ENCODE peak calls at places on chromosomes 2 and 18, in eight cellular contexts. R is prostate gland; X is progenitor cell of endocrine pancreas; B is CD4-positive, alpha-beta T cell; D is heart right ventricle; Q is neural progenitor cell; L is cardiac fibroblast; M is adrenal gland. V is an unnamed sample.

GRCh38 chr2:241067501-241068135 is 34.5 kb downstream of the MTERF4 start:
- DNase-seq in R (no peak), X (no peak), B (no peak), D (no peak), Q (no peak), L (no peak), M (no peak), V (no peak)

GRCh38 chr18:46755315-46756171 is 1.3 kb downstream of the ST8SIA5 start:
- DNase-seq in R (no peak), X (no peak), B (no peak), D (no peak), Q (peak), L (no peak), M (no peak), V (no peak)

GRCh38 chr2:160576054-160576499 is 82.5 kb upstream of the RBMS1 start:
- DNase-seq in R (peak), X (no peak), B (no peak), D (no peak), Q (no peak), L (peak), M (no peak), V (no peak)

GRCh38 chr2:36967236-36967876 is 1.0 kb upstream of the STRN start:
- DNase-seq in R (peak), X (no peak), B (no peak), D (no peak), Q (no peak), L (no peak), M (no peak), V (no peak)

GRCh38 chr2:71067567-71068217 is 756 bp upstream of the NAGK start:
- DNase-seq in R (no peak), X (no peak), B (no peak), D (peak), Q (no peak), L (no peak), M (no peak), V (no peak)

GRCh38 chr18:47870605-47871004 is 59.9 kb downstream of the SMAD2 start:
- DNase-seq in R (no peak), X (no peak), B (no peak), D (no peak), Q (no peak), L (peak), M (no peak), V (no peak)

GRCh38 chr2:30366199-30366691 is 80.8 kb upstream of the LCLAT1 start:
- DNase-seq in R (no peak), X (no peak), B (no peak), D (no peak), Q (no peak), L (peak), M (no peak), V (no peak)

GRCh38 chr2:11658623-11659475 is 11.1 kb downstream of the NTSR2 start:
- DNase-seq in R (no peak), X (no peak), B (no peak), D (no peak), Q (no peak), L (no peak), M (no peak), V (no peak)

GRCh38 chr2:17520761-17521160 is 2.5 kb upstream of the RAD51AP2 start:
- DNase-seq in R (no peak), X (no peak), B (no peak), D (no peak), Q (no peak), L (no peak), M (no peak), V (no peak)

GRCh38 chr18:13892098-13892497 is 23.2 kb downstream of the MC2R start:
- DNase-seq in R (no peak), X (no peak), B (no peak), D (no peak), Q (no peak), L (no peak), M (no peak), V (no peak)

GRCh38 chr2:241984271-241984655 is 114.7 kb downstream of the RTP5 start:
- DNase-seq in R (no peak), X (no peak), B (no peak), D (no peak), Q (no peak), L (no peak), M (no peak), V (no peak)

GRCh38 chr2:177474904-177475474 is 82.4 kb downstream of the AGPS start:
- DNase-seq in R (no peak), X (no peak), B (no peak), D (no peak), Q (no peak), L (peak), M (no peak), V (no peak)

GRCh38 chr2:122736279-122736678 is 980.8 kb downstream of the TSN start:
- DNase-seq in R (no peak), X (no peak), B (no peak), D (no peak), Q (no peak), L (peak), M (no peak), V (no peak)

GRCh38 chr2:127024769-127025356 is 82.1 kb downstream of the BIN1 start:
- DNase-seq in R (no peak), X (peak), B (no peak), D (no peak), Q (peak), L (no peak), M (no peak), V (peak)

GRCh38 chr2:24830351-24830750 is 37.1 kb downstream of the CENPO start:
- DNase-seq in R (no peak), X (no peak), B (no peak), D (no peak), Q (no peak), L (peak), M (no peak), V (no peak)

GRCh38 chr2:66446178-66446860 is 11.4 kb downstream of the MEIS1 start:
- DNase-seq in R (no peak), X (no peak), B (no peak), D (peak), Q (peak), L (peak), M (peak), V (peak)

GRCh38 chr18:64165906-64166305 is 17.0 kb upstream of the LINC00305 start:
- DNase-seq in R (no peak), X (no peak), B (no peak), D (no peak), Q (no peak), L (no peak), M (no peak), V (no peak)

DNA sequence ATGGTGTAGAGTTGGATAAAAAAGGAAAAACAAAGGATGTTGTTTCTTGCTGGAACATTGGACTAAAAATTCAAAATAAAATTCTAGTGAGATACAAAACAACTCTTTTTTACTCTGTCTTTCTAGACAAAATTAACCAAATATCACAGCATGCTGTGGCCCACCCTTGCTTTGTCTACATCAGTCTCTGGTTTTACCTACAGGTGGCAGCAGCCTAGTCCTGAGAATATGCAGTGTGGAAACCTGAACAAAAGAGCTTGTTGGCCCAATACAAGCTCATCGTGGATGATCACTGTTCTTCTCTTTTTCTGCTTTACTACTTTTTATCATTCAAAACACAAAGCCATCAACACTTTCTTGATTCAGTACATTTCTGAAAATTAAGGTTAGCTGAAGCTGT is 210.4 kb downstream of the CDH19 start:
- DNase-seq in R (no peak), X (no peak), B (no peak), D (no peak), Q (no peak), L (no peak), M (no peak), V (no peak)
- TF ChIP-seq CTCF in R (no peak), X (no peak), B (no peak), D (no peak), Q (peak), L (no peak), M (no peak), V (no peak)

GRCh38 chr18:35040988-35041751 is at the start of gene MAPRE2:
- DNase-seq in R (peak), X (peak), B (peak), D (peak), Q (peak), L (peak), M (peak), V (peak)
- TF ChIP-seq CTCF in R (no peak), X (no peak), B (no peak), D (no peak), Q (no peak), L (no peak), M (no peak), V (no peak)

GRCh38 chr2:33678447-33678846 is 79.3 kb upstream of the FAM98A start:
- DNase-seq in R (no peak), X (no peak), B (no peak), D (no peak), Q (no peak), L (no peak), M (no peak), V (no peak)

GRCh38 chr2:33680906-33681305 is 81.8 kb upstream of the FAM98A start:
- DNase-seq in R (no peak), X (no peak), B (no peak), D (no peak), Q (no peak), L (no peak), M (no peak), V (no peak)

GRCh38 chr2:33681333-33681732 is 82.2 kb upstream of the FAM98A start:
- DNase-seq in R (no peak), X (no peak), B (no peak), D (no peak), Q (no peak), L (peak), M (no peak), V (no peak)
- TF ChIP-seq CTCF in R (peak), X (peak), B (no peak), D (peak), Q (peak), L (no peak), M (no peak), V (no peak)

GRCh38 chr2:166897666-166898065 is 9.4 kb downstream of the XIRP2 start:
- DNase-seq in R (no peak), X (no peak), B (no peak), D (no peak), Q (no peak), L (no peak), M (no peak), V (no peak)

GRCh38 chr2:166895243-166895642 is 7.0 kb downstream of the XIRP2 start:
- DNase-seq in R (no peak), X (no peak), B (no peak), D (no peak), Q (no peak), L (no peak), M (no peak), V (no peak)

GRCh38 chr2:166899676-166900075 is 11.4 kb downstream of the XIRP2 start:
- DNase-seq in R (no peak), X (no peak), B (no peak), D (no peak), Q (no peak), L (no peak), M (no peak), V (no peak)

DNA sequence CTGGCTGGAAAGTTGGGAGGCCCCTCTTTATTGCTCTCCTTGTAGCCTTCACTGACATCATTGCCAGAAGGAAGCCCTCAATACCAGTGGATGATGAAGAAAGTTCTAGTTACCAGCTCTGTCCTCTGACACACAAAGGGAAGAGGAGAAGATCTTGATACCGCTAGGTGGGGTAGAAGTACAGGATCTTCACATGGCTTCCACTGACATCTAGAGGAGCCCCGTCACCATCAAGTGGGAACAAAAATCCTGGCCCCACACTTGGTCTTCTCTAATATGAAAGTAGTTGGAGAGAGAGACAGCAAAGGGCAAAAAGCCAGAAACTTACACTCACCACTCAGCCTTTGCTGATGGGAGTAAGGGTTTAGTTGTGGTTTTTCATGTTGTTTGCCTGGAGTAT is 12.4 kb downstream of the XIRP2 start:
- DNase-seq in R (no peak), X (no peak), B (no peak), D (no peak), Q (peak), L (peak), M (no peak), V (no peak)
- TF ChIP-seq CTCF in R (no peak), X (no peak), B (no peak), D (peak), Q (peak), L (peak), M (no peak), V (no peak)

DNA sequence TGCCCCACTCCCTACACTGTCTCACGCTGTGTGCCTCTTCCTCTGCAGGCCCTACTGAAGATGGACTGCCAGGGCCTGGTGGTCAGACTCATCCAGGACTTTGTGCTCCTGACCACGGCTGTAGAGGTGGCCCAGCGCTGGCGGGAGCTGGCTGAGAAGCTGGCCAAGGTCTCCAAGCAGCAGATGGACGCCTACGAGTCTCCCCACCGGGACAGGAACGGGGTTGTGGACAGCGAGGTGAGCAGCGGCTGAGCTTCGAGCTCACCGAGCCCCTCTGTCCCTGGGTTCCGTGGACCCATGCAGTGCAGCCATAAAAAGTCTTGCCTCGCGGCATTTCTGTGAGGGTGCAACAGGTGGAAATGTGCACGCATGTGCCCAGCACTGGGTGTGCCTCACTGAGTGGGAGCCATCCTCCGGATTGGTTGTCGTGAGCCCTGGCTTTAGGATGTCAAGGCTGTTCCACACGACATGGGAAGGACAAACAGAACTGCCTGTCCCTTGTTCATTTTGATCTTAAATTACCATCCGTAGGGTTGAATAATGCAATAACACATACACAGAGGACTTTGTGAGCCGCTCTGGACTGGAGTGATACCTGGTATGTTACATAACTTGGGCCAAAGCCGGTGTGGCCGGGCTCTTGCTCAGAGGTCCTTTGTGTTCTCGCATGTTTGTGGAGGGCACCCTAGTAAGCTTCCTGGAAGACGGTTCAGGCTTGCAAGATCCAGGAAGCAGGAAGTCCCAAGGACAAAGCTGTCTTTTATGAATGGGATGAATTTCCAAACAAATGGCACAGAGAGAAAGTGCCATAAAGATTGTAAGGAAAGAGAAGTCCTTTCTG is 100.9 kb downstream of the SH3BP4 start:
- DNase-seq in R (peak), X (no peak), B (no peak), D (no peak), Q (no peak), L (no peak), M (no peak), V (no peak)
- TF ChIP-seq CTCF in R (no peak), X (no peak), B (no peak), D (no peak), Q (no peak), L (no peak), M (no peak), V (no peak)